ENCODE peak calls at places on chromosome 22, in seven cellular contexts. P, M, D, O, N, X and E are unnamed samples.

GRCh38 chr22:23534851-23535717 is 45.0 kb downstream of the IGLL1 start:
- DNase-seq in P (no peak), M (no peak), D (peak; percentile 10), O (peak; percentile 60), N (no peak), X (no peak), E (no peak)

GRCh38 chr22:36871669-36872081 is 10.9 kb downstream of the NCF4 start:
- DNase-seq in P (no peak), M (no peak), D (no peak), O (no peak), N (no peak), X (no peak), E (no peak)

GRCh38 chr22:20222764-20223420 is 45.2 kb downstream of the RTN4R start:
- DNase-seq in P (no peak), M (no peak), D (no peak), O (no peak), N (no peak), X (no peak), E (no peak)

GRCh38 chr22:37483594-37484114 is 2.5 kb downstream of the MFNG start:
- DNase-seq in P (no peak), M (no peak), D (no peak), O (no peak), N (no peak), X (no peak), E (no peak)

GRCh38 chr22:27537481-27537891 is 264.1 kb downstream of the MN1 start:
- DNase-seq in P (no peak), M (no peak), D (peak; percentile 52), O (peak; percentile 83), N (peak; percentile 34), X (peak; percentile 73), E (no peak)

GRCh38 chr22:38316340-38317236 is 645 bp downstream of the CSNK1E start:
- DNase-seq in P (peak; percentile 65), M (peak; percentile 65), D (peak; percentile 79), O (peak; percentile 87), N (peak; percentile 78), X (peak; percentile 78), E (no peak)

GRCh38 chr22:19599626-19600243 is 75.5 kb upstream of the CLDN5 start:
- DNase-seq in P (no peak), M (no peak), D (no peak), O (peak; percentile 20), N (no peak), X (no peak), E (no peak)

GRCh38 chr22:25404556-25404922 is 159.9 kb upstream of the GRK3 start:
- DNase-seq in P (peak; percentile 38), M (no peak), D (no peak), O (peak; percentile 61), N (no peak), X (no peak), E (no peak)

GRCh38 chr22:32073823-32074380 is 30.8 kb downstream of the SLC5A1 start:
- DNase-seq in P (no peak), M (no peak), D (no peak), O (no peak), N (no peak), X (no peak), E (peak; percentile 74)

GRCh38 chr22:34972498-34972897 is 93.5 kb upstream of the ISX start:
- DNase-seq in P (no peak), M (no peak), D (no peak), O (no peak), N (no peak), X (no peak), E (no peak)

GRCh38 chr22:42648368-42649260 is 578 bp downstream of the CYB5R3 start:
- DNase-seq in P (peak; percentile 64), M (peak; percentile 87), D (peak; percentile 44), O (no peak), N (no peak), X (no peak), E (no peak)

GRCh38 chr22:23072035-23072910 is 2.0 kb downstream of the GNAZ start:
- DNase-seq in P (no peak), M (peak; percentile 6), D (no peak), O (peak; percentile 60), N (no peak), X (no peak), E (no peak)

GRCh38 chr22:38218661-38219331 is 17.0 kb downstream of the MAFF start:
- DNase-seq in P (peak; percentile 92), M (peak; percentile 91), D (peak; percentile 82), O (peak; percentile 93), N (peak; percentile 85), X (peak; percentile 83), E (no peak)

GRCh38 chr22:22112533-22113294 is 130.1 kb upstream of the TOP3B start:
- DNase-seq in P (no peak), M (no peak), D (no peak), O (no peak), N (no peak), X (no peak), E (no peak)

GRCh38 chr22:39661501-39661841 is 90.9 kb downstream of the CACNA1I start:
- DNase-seq in P (no peak), M (no peak), D (no peak), O (no peak), N (no peak), X (no peak), E (no peak)

GRCh38 chr22:36419912-36420882 is 32.4 kb upstream of the MYH9 start:
- DNase-seq in P (no peak), M (no peak), D (no peak), O (no peak), N (peak; percentile 48), X (no peak), E (no peak)

GRCh38 chr22:32823024-32823730 is 21.7 kb downstream of the TIMP3 start:
- DNase-seq in P (no peak), M (peak; percentile 36), D (peak; percentile 57), O (peak; percentile 62), N (no peak), X (no peak), E (no peak)

GRCh38 chr22:19803736-19804267 is 43.2 kb downstream of the TBX1 start:
- DNase-seq in P (no peak), M (peak; percentile 8), D (no peak), O (no peak), N (no peak), X (no peak), E (no peak)

GRCh38 chr22:47022075-47022473 is 259.6 kb downstream of the TBC1D22A start:
- DNase-seq in P (no peak), M (no peak), D (no peak), O (peak; percentile 40), N (no peak), X (no peak), E (no peak)

GRCh38 chr22:35299217-35299716 is 427 bp upstream of the TOM1 start:
- DNase-seq in P (no peak), M (no peak), D (no peak), O (no peak), N (no peak), X (no peak), E (no peak)

GRCh38 chr22:42947211-42947990 is 67.5 kb downstream of the PACSIN2 start:
- DNase-seq in P (peak; percentile 77), M (peak; percentile 72), D (peak; percentile 11), O (no peak), N (peak; percentile 67), X (no peak), E (no peak)

GRCh38 chr22:24186892-24187670 is 5.8 kb downstream of the SUSD2 start:
- DNase-seq in P (no peak), M (peak; percentile 19), D (no peak), O (peak; percentile 62), N (peak; percentile 16), X (peak; percentile 14), E (no peak)

GRCh38 chr22:22944268-22944985 is 56.8 kb downstream of the IGLL5 start:
- DNase-seq in P (peak; percentile 11), M (no peak), D (peak; percentile 9), O (no peak), N (no peak), X (no peak), E (peak; percentile 79)

GRCh38 chr22:19085233-19086043 is 36.8 kb downstream of the DGCR2 start:
- DNase-seq in P (no peak), M (no peak), D (no peak), O (peak; percentile 30), N (no peak), X (no peak), E (no peak)

GRCh38 chr22:30208631-30209603 is 37.6 kb downstream of the LIF start:
- DNase-seq in P (peak; percentile 86), M (peak; percentile 63), D (peak; percentile 81), O (peak; percentile 89), N (peak; percentile 79), X (peak; percentile 88), E (no peak)

DNA sequence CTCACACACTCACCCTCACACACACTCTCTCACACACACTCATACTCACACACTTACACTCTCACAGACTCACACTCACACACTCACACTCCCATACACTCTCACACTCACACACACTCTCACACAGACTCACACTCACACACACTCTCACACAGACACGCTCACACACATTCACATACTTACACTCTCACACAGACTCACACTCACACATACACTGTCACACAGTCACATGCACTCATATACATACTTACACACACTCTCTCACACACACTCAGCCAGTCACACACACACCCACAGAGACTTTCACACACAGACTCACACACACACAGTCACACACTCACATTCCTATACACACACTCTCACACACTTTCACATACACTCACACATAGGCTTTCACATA is 1478.8 kb downstream of the BRD1 start:
- DNase-seq in P (no peak), M (no peak), D (no peak), O (no peak), N (no peak), X (no peak), E (no peak)
- H3K27ac ChIP-seq in P (no peak overlapping the region), M (no peak overlapping the region), D (no peak overlapping the region), O (no peak overlapping the region), N (no peak overlapping the region), X (no peak overlapping the region), E (no peak overlapping the region)

DNA sequence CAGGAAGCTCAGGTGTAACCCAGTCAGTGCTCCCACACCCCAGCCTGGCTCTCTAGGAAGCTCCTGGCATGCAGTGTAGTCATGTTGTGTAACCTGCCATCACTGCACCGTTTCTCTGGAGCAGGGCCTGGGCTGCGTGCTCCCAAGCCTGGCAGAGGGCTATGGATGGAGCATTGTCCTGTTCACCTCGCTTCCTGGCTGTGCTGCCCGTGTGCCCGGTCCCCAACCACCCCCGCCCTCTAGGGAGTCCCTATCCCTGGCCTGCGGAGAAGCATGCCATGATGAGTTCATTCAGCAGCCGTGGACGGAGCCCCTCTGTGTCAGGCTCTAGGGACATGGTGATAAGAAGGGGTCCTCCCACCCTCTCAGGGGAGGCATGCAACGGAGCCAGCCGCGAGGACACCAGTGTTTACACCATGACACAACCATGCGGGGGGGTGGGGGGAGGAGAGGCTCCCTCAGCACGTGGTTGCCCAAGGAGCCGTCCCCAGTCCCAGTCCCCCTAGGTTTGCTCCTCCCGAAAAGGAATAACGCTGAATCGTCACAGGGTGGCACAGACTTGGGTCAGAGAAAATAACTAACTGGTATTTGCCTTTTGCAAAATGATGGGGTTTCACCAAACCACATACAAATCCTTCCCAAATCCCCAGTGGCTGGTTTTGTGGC is 73.1 kb downstream of the FBLN1 start:
- DNase-seq in P (no peak), M (no peak), D (no peak), O (no peak), N (no peak), X (no peak), E (no peak)
- H3K36me3 ChIP-seq in P (no peaks in the 10 kb centered on the region), M (no peaks in the 10 kb centered on the region), D (no peaks in the 10 kb centered on the region), O (peaks cover 5% of the 10 kb centered on the region), N (no peaks in the 10 kb centered on the region), X (no peaks in the 10 kb centered on the region), E (peaks cover 11% of the 10 kb centered on the region)

GRCh38 chr22:44047891-44048301 is 23.8 kb downstream of the PARVB start:
- DNase-seq in P (no peak), M (no peak), D (no peak), O (no peak), N (no peak), X (no peak), E (no peak)
- TF ChIP-seq POLR2A in P (no peak), M (no peak), D (no peak), O (no peak), N (no peak), X (no peak), E (no peak)

GRCh38 chr22:28736296-28737155 is 5.1 kb downstream of the CHEK2 start:
- DNase-seq in P (no peak), M (no peak), D (no peak), O (no peak), N (no peak), X (no peak), E (no peak)
- H3K27ac ChIP-seq in P (no peak overlapping the region), M (no peak overlapping the region), D (no peak overlapping the region), O (no peak overlapping the region), N (no peak overlapping the region), X (no peak overlapping the region), E (no peak overlapping the region)